ENCODE peak calls at places on chromosomes 1 and 21, in four cellular contexts. Q is tibial artery, N is A549, Y is HFFc6. G is an unnamed sample.

GRCh38 chr1:58573705-58574591 is 3.1 kb downstream of the TACSTD2 start:
- DNase-seq in Q (no peak), N (no peak), Y (no peak), G (no peak)

GRCh38 chr1:65605621-65606020 is 185.2 kb downstream of the LEPR start:
- DNase-seq in Q (no peak), N (no peak), Y (no peak), G (no peak)

GRCh38 chr1:201020040-201020591 is 3.4 kb downstream of the KIF21B start:
- DNase-seq in Q (no peak), N (no peak), Y (no peak), G (no peak)

GRCh38 chr1:4675454-4676186 is 21.2 kb downstream of the AJAP1 start:
- DNase-seq in Q (no peak), N (no peak), Y (no peak), G (no peak)

GRCh38 chr1:52590275-52590674 is 11.9 kb upstream of the GPX7 start:
- DNase-seq in Q (no peak), N (no peak), Y (no peak), G (no peak)

GRCh38 chr1:90505806-90506205 is 211.3 kb downstream of the BARHL2 start:
- DNase-seq in Q (no peak), N (no peak), Y (no peak), G (no peak)

GRCh38 chr1:29121951-29122661 is 1.6 kb downstream of the TMEM200B start:
- DNase-seq in Q (peak), N (no peak), Y (no peak), G (no peak)

GRCh38 chr1:66253330-66253921 is 280.5 kb upstream of the SGIP1 start:
- DNase-seq in Q (no peak), N (peak), Y (peak), G (peak)

GRCh38 chr1:237875291-237875690 is 15.4 kb downstream of the ZP4 start:
- DNase-seq in Q (no peak), N (no peak), Y (no peak), G (no peak)

GRCh38 chr1:203673550-203674411 is 47.1 kb downstream of the ATP2B4 start:
- DNase-seq in Q (peak), N (peak), Y (peak), G (no peak)

GRCh38 chr1:179121159-179121938 is 39.5 kb downstream of the TOR3A start:
- DNase-seq in Q (no peak), N (peak), Y (peak), G (peak)

GRCh38 chr1:114180742-114181141 is 27.1 kb upstream of the SYT6 start:
- DNase-seq in Q (no peak), N (no peak), Y (no peak), G (no peak)

GRCh38 chr1:11475718-11476117 is 3.2 kb upstream of the DISP3 start:
- DNase-seq in Q (no peak), N (no peak), Y (no peak), G (no peak)

GRCh38 chr1:19661721-19662228 is 2.9 kb upstream of the HTR6 start:
- DNase-seq in Q (no peak), N (peak), Y (peak), G (peak)

GRCh38 chr1:181219938-181220337 is 131.4 kb downstream of the IER5 start:
- DNase-seq in Q (no peak), N (no peak), Y (no peak), G (no peak)

GRCh38 chr1:240719953-240720700 is 108.2 kb upstream of the GREM2 start:
- DNase-seq in Q (no peak), N (no peak), Y (peak), G (no peak)

GRCh38 chr21:15730484-15731242 is 881 bp downstream of the USP25 start:
- DNase-seq in Q (peak), N (no peak), Y (no peak), G (no peak)

GRCh38 chr1:7721940-7722669 is 49.0 kb upstream of the VAMP3 start:
- DNase-seq in Q (no peak), N (no peak), Y (no peak), G (no peak)

GRCh38 chr1:58893257-58893869 is 109.5 kb upstream of the JUN start:
- DNase-seq in Q (peak), N (no peak), Y (no peak), G (no peak)

GRCh38 chr21:31107151-31107785 is 69.0 kb upstream of the KRTAP19-8 start:
- DNase-seq in Q (no peak), N (no peak), Y (no peak), G (no peak)

GRCh38 chr1:194052514-194053333 is 866.3 kb upstream of the B3GALT2 start:
- DNase-seq in Q (no peak), N (no peak), Y (no peak), G (no peak)

GRCh38 chr21:37792046-37792445 is 124.2 kb downstream of the KCNJ6 start:
- DNase-seq in Q (no peak), N (no peak), Y (no peak), G (no peak)

GRCh38 chr1:26785611-26786436 is 1.9 kb upstream of the PIGV start:
- DNase-seq in Q (no peak), N (no peak), Y (peak), G (peak)

GRCh38 chr1:19690342-19690741 is 25.7 kb downstream of the HTR6 start:
- DNase-seq in Q (no peak), N (no peak), Y (no peak), G (no peak)

GRCh38 chr1:6547301-6547700 is 7.0 kb downstream of the NOL9 start:
- DNase-seq in Q (no peak), N (no peak), Y (no peak), G (no peak)

GRCh38 chr1:1535989-1536937 is 4.2 kb downstream of the TMEM240 start:
- DNase-seq in Q (no peak), N (no peak), Y (no peak), G (no peak)

GRCh38 chr1:216606047-216606637 is 117.1 kb downstream of the ESRRG start:
- DNase-seq in Q (no peak), N (no peak), Y (no peak), G (no peak)

GRCh38 chr1:12342261-12343003 is 112.6 kb downstream of the VPS13D start:
- DNase-seq in Q (no peak), N (no peak), Y (no peak), G (no peak)

GRCh38 chr21:25733859-25734653 is 648 bp downstream of the ATP5PF start:
- DNase-seq in Q (no peak), N (peak), Y (peak), G (peak)

GRCh38 chr1:19775317-19775716 is 24.4 kb downstream of the TMCO4 start:
- DNase-seq in Q (no peak), N (no peak), Y (peak), G (no peak)

GRCh38 chr1:70142120-70142519 is 63.3 kb downstream of the LRRC40 start:
- DNase-seq in Q (no peak), N (no peak), Y (peak), G (no peak)